ENCODE peak calls at places on chromosomes 1 and 21, in seven cellular contexts. K is ACHN; J is CD4-positive, alpha-beta T cell; R is pancreas; D is AG20443; O is activated gamma-delta T cell; U is mucosa of gallbladder. P is an unnamed sample.

GRCh38 chr1:31259746-31260145 is 20.1 kb upstream of the NKAIN1 start:
- DNase-seq in K (no peak), J (no peak), R (no peak), D (no peak), O (no peak), U (no peak), P (no peak)

GRCh38 chr1:202145325-202146140 is 996 bp upstream of the ARL8A start:
- DNase-seq in K (no peak), J (no peak), R (no peak), D (peak; percentile 40), O (no peak), U (no peak), P (no peak)

GRCh38 chr1:45359882-45360513 is 19.8 kb upstream of the MUTYH start:
- DNase-seq in K (peak; percentile 37), J (peak; percentile 23), R (peak; percentile 66), D (peak; percentile 66), O (no peak), U (peak; percentile 73), P (peak; percentile 80)

GRCh38 chr1:107771377-107771776 is 193.6 kb downstream of the VAV3 start:
- DNase-seq in K (no peak), J (no peak), R (no peak), D (no peak), O (no peak), U (no peak), P (no peak)

GRCh38 chr1:26844389-26844788 is 17.9 kb downstream of the ZDHHC18 start:
- DNase-seq in K (no peak), J (no peak), R (no peak), D (no peak), O (no peak), U (no peak), P (no peak)

GRCh38 chr1:112298558-112298957 is 97.5 kb upstream of the CTTNBP2NL start:
- DNase-seq in K (peak; percentile 46), J (peak; percentile 2), R (peak; percentile 13), D (peak; percentile 64), O (no peak), U (peak; percentile 49), P (peak; percentile 67)

GRCh38 chr1:24861821-24862727 is 68.0 kb downstream of the RUNX3 start:
- DNase-seq in K (no peak), J (no peak), R (no peak), D (peak; percentile 42), O (no peak), U (no peak), P (no peak)

GRCh38 chr1:80059940-80060339 is 1053.4 kb upstream of the ADGRL4 start:
- DNase-seq in K (no peak), J (no peak), R (no peak), D (no peak), O (no peak), U (no peak), P (no peak)

GRCh38 chr1:98963359-98963758 is 41.3 kb downstream of the PLPPR5 start:
- DNase-seq in K (no peak), J (no peak), R (no peak), D (peak; percentile 56), O (no peak), U (no peak), P (no peak)

GRCh38 chr1:47690341-47691244 is 252.7 kb downstream of the FOXD2 start:
- DNase-seq in K (no peak), J (no peak), R (peak; percentile 0), D (no peak), O (no peak), U (no peak), P (no peak)

GRCh38 chr21:22575165-22575584 is 1577.0 kb downstream of the NCAM2 start:
- DNase-seq in K (peak; percentile 17), J (no peak), R (no peak), D (no peak), O (no peak), U (no peak), P (no peak)

GRCh38 chr1:154856049-154856448 is 14.0 kb downstream of the KCNN3 start:
- DNase-seq in K (no peak), J (no peak), R (no peak), D (no peak), O (no peak), U (no peak), P (no peak)

GRCh38 chr1:21289127-21289526 is 1.1 kb downstream of the ECE1 start:
- DNase-seq in K (no peak), J (no peak), R (no peak), D (no peak), O (no peak), U (no peak), P (no peak)

GRCh38 chr1:156493749-156494148 is 6.8 kb downstream of the MEF2D start:
- DNase-seq in K (no peak), J (no peak), R (no peak), D (no peak), O (no peak), U (no peak), P (no peak)

GRCh38 chr1:63363014-63363413 is 4.4 kb upstream of the ALG6 start:
- DNase-seq in K (no peak), J (no peak), R (no peak), D (no peak), O (no peak), U (no peak), P (no peak)

GRCh38 chr1:201499795-201500669 is 6.9 kb downstream of the CSRP1 start:
- DNase-seq in K (no peak), J (no peak), R (no peak), D (no peak), O (no peak), U (no peak), P (no peak)

GRCh38 chr1:200873116-200873670 is 412 bp downstream of the GPR25 start:
- DNase-seq in K (no peak), J (no peak), R (no peak), D (no peak), O (no peak), U (no peak), P (no peak)

GRCh38 chr1:89810302-89810701 is 10.5 kb upstream of the LRRC8D start:
- DNase-seq in K (no peak), J (no peak), R (no peak), D (no peak), O (no peak), U (no peak), P (no peak)

GRCh38 chr1:11629626-11630025 is 24.6 kb downstream of the FBXO2 start:
- DNase-seq in K (no peak), J (no peak), R (no peak), D (no peak), O (no peak), U (no peak), P (no peak)

GRCh38 chr1:31760901-31761470 is 3.2 kb downstream of the ADGRB2 start:
- DNase-seq in K (peak; percentile 60), J (peak; percentile 58), R (peak; percentile 59), D (peak; percentile 92), O (peak; percentile 47), U (peak; percentile 47), P (no peak)

GRCh38 chr1:57761628-57762027 is 337.8 kb upstream of the DAB1 start:
- DNase-seq in K (no peak), J (no peak), R (no peak), D (no peak), O (no peak), U (no peak), P (no peak)

GRCh38 chr1:234125283-234125682 is 220.8 kb downstream of the SLC35F3 start:
- DNase-seq in K (peak; percentile 30), J (peak; percentile 5), R (no peak), D (peak; percentile 22), O (no peak), U (no peak), P (peak; percentile 76)

GRCh38 chr1:53249706-53250105 is 11.4 kb upstream of the MAGOH start:
- DNase-seq in K (no peak), J (no peak), R (peak; percentile 32), D (no peak), O (no peak), U (no peak), P (no peak)

GRCh38 chr1:234980657-234981396 is 147.8 kb downstream of the TOMM20 start:
- DNase-seq in K (peak; percentile 92), J (peak; percentile 49), R (peak; percentile 63), D (peak; percentile 83), O (peak; percentile 28), U (peak; percentile 78), P (peak; percentile 100)